ENCODE peak calls at places on chromosomes 1 and 21, in eight cellular contexts. Y is stimulated activated CD4-positive, alpha-beta T cell treated with anti-CD3 and anti-CD28 coated beads, TNF-alpha, amount 100 ng/mL, for 24 hours; C is upper lobe of right lung; J is amniotic epithelial cell; B is H54; A is glutamatergic neuron; L is HT-29; H is brain microvascular endothelial cell. Q is an unnamed sample.

GRCh38 chr1:198254521-198254920 is 97.7 kb downstream of the NEK7 start:
- DNase-seq in Y (no peak), C (no peak), J (no peak), B (no peak), A (no peak), L (no peak), H (no peak), Q (no peak)

GRCh38 chr1:56798053-56798471 is 21.1 kb downstream of the FYB2 start:
- DNase-seq in Y (no peak), C (no peak), J (peak), B (peak), A (no peak), L (no peak), H (peak), Q (no peak)

GRCh38 chr1:10573446-10573845 is 98.7 kb downstream of the PEX14 start:
- DNase-seq in Y (no peak), C (no peak), J (no peak), B (no peak), A (no peak), L (no peak), H (peak), Q (no peak)

GRCh38 chr1:11238311-11238710 is 24.0 kb downstream of the MTOR start:
- DNase-seq in Y (no peak), C (no peak), J (no peak), B (no peak), A (peak), L (no peak), H (no peak), Q (no peak)

GRCh38 chr1:245058436-245058835 is 96.3 kb upstream of the KIF26B start:
- DNase-seq in Y (no peak), C (no peak), J (no peak), B (no peak), A (no peak), L (no peak), H (no peak), Q (no peak)

GRCh38 chr1:31955917-31956736 is 18.0 kb upstream of the PTP4A2 start:
- DNase-seq in Y (peak), C (peak), J (peak), B (peak), A (no peak), L (peak), H (peak), Q (peak)

GRCh38 chr1:52156460-52156859 is 14.6 kb downstream of the ZFYVE9 start:
- DNase-seq in Y (no peak), C (no peak), J (no peak), B (no peak), A (no peak), L (no peak), H (no peak), Q (no peak)

GRCh38 chr1:23597635-23598388 is 38.5 kb upstream of the ID3 start:
- DNase-seq in Y (no peak), C (no peak), J (no peak), B (no peak), A (no peak), L (no peak), H (no peak), Q (no peak)

GRCh38 chr1:244545511-244545910 is 84.4 kb downstream of the CATSPERE start:
- DNase-seq in Y (no peak), C (no peak), J (peak), B (no peak), A (no peak), L (no peak), H (peak), Q (no peak)

GRCh38 chr1:80217377-80217986 is 1211.0 kb upstream of the ADGRL4 start:
- DNase-seq in Y (no peak), C (no peak), J (peak), B (peak), A (no peak), L (peak), H (peak), Q (no peak)

GRCh38 chr1:64745181-64745985 is 508 bp downstream of the RAVER2 start:
- DNase-seq in Y (peak), C (peak), J (peak), B (peak), A (no peak), L (peak), H (peak), Q (no peak)

GRCh38 chr1:51548986-51549619 is 30.0 kb upstream of the EPS15 start:
- DNase-seq in Y (no peak), C (no peak), J (no peak), B (no peak), A (no peak), L (no peak), H (no peak), Q (no peak)

GRCh38 chr1:21641967-21642366 is 27.2 kb downstream of the RAP1GAP start:
- DNase-seq in Y (no peak), C (no peak), J (no peak), B (no peak), A (no peak), L (no peak), H (no peak), Q (no peak)

GRCh38 chr1:44786841-44787426 is 1.0 kb downstream of the BEST4 start:
- DNase-seq in Y (no peak), C (no peak), J (no peak), B (no peak), A (no peak), L (no peak), H (no peak), Q (no peak)

GRCh38 chr1:38152351-38153082 is 105.9 kb upstream of the POU3F1 start:
- DNase-seq in Y (no peak), C (no peak), J (no peak), B (no peak), A (no peak), L (peak), H (no peak), Q (no peak)

GRCh38 chr21:46472246-46472645 is 13.6 kb downstream of the DIP2A start:
- DNase-seq in Y (no peak), C (no peak), J (no peak), B (no peak), A (no peak), L (no peak), H (no peak), Q (no peak)

GRCh38 chr21:15732290-15732995 is 2.7 kb downstream of the USP25 start:
- DNase-seq in Y (no peak), C (no peak), J (peak), B (peak), A (no peak), L (peak), H (no peak), Q (no peak)

GRCh38 chr1:61323681-61324328 is 241.4 kb downstream of the NFIA start:
- DNase-seq in Y (no peak), C (no peak), J (no peak), B (no peak), A (no peak), L (peak), H (no peak), Q (no peak)

GRCh38 chr1:24932284-24932683 is 2.2 kb upstream of the RUNX3 start:
- DNase-seq in Y (peak), C (peak), J (no peak), B (peak), A (peak), L (peak), H (no peak), Q (no peak)

GRCh38 chr1:162676087-162676486 is 43.8 kb downstream of the DDR2 start:
- DNase-seq in Y (no peak), C (no peak), J (peak), B (no peak), A (no peak), L (no peak), H (peak), Q (no peak)

GRCh38 chr1:17874665-17875064 is 119.5 kb downstream of the ACTL8 start:
- DNase-seq in Y (no peak), C (peak), J (peak), B (no peak), A (no peak), L (no peak), H (peak), Q (no peak)

GRCh38 chr1:20698195-20698910 is 19.5 kb downstream of the KIF17 start:
- DNase-seq in Y (no peak), C (no peak), J (peak), B (peak), A (no peak), L (no peak), H (peak), Q (no peak)

GRCh38 chr1:53942149-53942957 is 3.1 kb downstream of the IFT25 start:
- DNase-seq in Y (no peak), C (no peak), J (no peak), B (no peak), A (no peak), L (peak), H (no peak), Q (no peak)

GRCh38 chr1:235947989-235948388 is 81.3 kb upstream of the LYST start:
- DNase-seq in Y (no peak), C (no peak), J (no peak), B (no peak), A (no peak), L (no peak), H (no peak), Q (no peak)

GRCh38 chr1:61797045-61797755 is 54.9 kb downstream of the PATJ start:
- DNase-seq in Y (no peak), C (no peak), J (no peak), B (peak), A (no peak), L (no peak), H (peak), Q (no peak)

GRCh38 chr1:173043253-173043652 is 7.5 kb downstream of the TNFSF18 start:
- DNase-seq in Y (no peak), C (no peak), J (peak), B (no peak), A (no peak), L (peak), H (peak), Q (no peak)